ENCODE peak calls at places on chromosomes 11 and 22, in four cellular contexts. T is fibroblast of lung, R is MM.1S, L is HCT116. O is an unnamed sample.
A peak's percentile ranks its signal among the peaks of the same experiment; 100 is the strongest.

GRCh38 chr11:116686891-116687290 is 85.9 kb downstream of the BUD13 start:
- DNase-seq in T (no peak), R (no peak), L (no peak), O (peak; percentile 21)

GRCh38 chr11:58471892-58472291 is 29.9 kb upstream of the OR5B12 start:
- DNase-seq in T (no peak), R (no peak), L (no peak), O (no peak)

GRCh38 chr11:20156280-20156875 is 3.9 kb downstream of the DBX1 start:
- DNase-seq in T (no peak), R (no peak), L (no peak), O (no peak)

GRCh38 chr11:78535920-78536319 is 38.7 kb downstream of the NARS2 start:
- DNase-seq in T (peak; percentile 62), R (no peak), L (no peak), O (no peak)

GRCh38 chr11:45857834-45858492 is 10.7 kb downstream of the CRY2 start:
- DNase-seq in T (peak; percentile 82), R (no peak), L (no peak), O (peak; percentile 76)

GRCh38 chr22:33565580-33565995 is 354.7 kb downstream of the LARGE1 start:
- DNase-seq in T (no peak), R (no peak), L (no peak), O (peak; percentile 60)

GRCh38 chr11:70141490-70142014 is 61.5 kb upstream of the FADD start:
- DNase-seq in T (no peak), R (no peak), L (no peak), O (no peak)

GRCh38 chr11:3996651-3997050 is 97.9 kb upstream of the RRM1 start:
- DNase-seq in T (no peak), R (no peak), L (no peak), O (no peak)

DNA sequence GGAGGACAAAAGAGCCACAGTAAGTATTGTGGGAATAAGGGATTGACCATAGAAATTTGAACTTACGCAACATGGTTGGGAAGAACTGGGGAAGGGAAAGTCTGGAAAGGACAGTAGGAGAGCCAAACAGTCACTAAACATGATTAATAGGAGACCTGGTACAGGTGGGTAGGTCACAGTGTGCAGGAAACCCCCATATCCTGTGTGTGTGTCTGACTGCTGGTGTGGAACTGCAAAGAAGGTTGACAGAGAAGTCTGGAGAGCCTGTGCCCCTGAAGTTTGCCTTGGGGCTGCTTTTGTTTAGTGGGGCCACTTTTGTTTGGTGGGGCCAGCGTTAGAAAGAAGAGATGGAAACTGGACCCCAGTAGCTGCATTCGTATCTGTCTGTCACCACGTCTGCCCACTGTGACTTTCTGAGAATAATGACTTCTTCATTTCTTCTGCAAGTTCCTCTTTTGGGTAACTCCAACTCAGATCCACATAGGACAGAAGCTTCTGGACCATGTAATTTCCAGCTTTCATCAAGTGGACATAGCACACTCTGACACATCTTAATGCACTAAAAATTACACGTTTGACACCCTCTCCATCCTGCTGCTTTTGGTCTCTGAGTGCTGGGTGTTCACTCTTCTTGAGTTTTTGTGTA is 126.8 kb upstream of the RAG2 start:
- DNase-seq in T (no peak), R (no peak), L (no peak), O (no peak)
- H3K4me1 ChIP-seq in T (no peaks in the 10 kb centered on the region), R (no peaks in the 10 kb centered on the region), L (no peaks in the 10 kb centered on the region), O (no peaks in the 10 kb centered on the region)

DNA sequence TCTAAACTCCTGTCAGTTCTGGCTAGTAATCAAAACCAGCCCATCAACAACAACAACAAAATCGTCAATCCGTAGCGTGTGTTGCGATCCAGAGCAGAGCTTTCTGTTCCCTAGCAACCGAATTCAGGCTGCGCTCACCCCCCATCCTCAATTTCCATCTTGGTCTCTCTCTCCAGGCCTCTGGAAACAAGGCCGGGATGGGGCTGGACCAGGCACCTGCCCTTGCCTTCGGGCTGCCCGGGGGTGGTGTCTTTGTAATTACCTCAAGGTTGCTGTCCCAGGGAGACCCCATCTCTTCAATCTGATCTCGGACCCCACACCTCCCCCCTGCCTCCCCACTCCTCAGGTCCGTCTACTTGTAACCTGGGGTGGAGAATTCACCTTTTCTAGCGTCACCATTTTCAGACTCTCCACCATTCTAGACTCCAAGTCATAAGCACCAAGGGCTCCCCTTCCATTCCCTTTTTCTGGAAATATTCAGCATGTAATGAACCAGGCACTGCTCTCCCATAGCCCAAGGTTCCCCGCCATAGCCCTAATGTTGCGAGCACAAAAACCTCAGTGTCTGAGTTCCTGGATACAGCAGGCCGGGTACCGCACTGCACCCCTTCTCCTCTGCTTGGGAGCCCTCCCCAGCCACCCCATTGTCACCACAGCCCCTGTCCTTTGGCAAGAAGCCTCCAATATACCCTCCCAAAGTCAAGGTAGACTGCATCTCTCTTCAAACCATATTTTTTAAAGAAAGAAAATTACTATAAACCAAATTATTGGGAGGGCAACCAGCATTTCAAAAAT is 1341.3 kb downstream of the BRD1 start:
- DNase-seq in T (no peak), R (no peak), L (no peak), O (no peak)
- H3K27me3 ChIP-seq in T (peaks cover 6% of the 10 kb centered on the region), R (no peaks in the 10 kb centered on the region), L (no peaks in the 10 kb centered on the region), O (peaks cover 15% of the 10 kb centered on the region)

DNA sequence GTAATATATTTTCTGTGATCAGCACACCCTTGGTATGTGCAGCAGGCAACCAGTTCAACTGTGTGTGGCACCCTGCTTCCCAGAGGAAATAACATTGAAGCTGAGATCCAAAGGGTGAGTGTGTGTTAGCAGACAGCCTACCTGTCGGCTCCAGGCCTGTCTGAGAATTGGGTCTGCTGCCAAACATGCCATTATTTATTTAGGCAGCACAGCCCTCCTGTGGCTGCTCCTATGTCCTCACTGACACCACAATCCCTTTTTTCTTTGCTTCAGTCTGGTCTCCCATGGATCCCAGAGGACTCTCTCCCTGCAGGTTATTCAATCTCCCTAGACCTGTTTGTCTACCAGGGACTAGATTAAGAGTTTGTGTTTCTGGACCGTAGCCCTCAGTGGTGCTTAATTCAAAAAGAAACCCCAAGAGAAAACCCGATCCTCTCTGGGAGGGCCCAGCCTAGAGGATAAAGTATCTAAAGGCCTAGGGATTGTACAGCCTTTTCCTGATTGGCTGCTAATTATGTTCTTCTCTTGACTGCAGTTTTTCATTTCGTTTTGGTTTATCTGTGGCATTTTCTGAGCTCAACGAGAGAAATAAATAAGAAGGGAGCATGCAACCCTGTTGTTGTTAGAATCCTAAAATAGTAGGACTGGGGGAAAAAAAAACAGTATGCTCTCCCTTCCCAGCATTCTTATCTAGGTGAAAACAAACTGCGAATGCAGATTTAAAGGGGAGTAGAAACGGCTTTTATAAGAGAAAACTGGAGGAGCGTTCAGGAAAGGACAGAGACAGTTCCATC is 24.1 kb downstream of the KCNE3 start:
- DNase-seq in T (no peak), R (no peak), L (peak; percentile 19), O (no peak)
- TF ChIP-seq CTCF in T (no peak), R (no peak), L (peak; percentile 53), O (peak; percentile 15)

GRCh38 chr11:7606496-7606895 is 66.8 kb downstream of the CYB5R2 start:
- DNase-seq in T (no peak), R (no peak), L (no peak), O (no peak)

GRCh38 chr11:7604331-7604973 is 68.8 kb downstream of the CYB5R2 start:
- DNase-seq in T (no peak), R (no peak), L (no peak), O (no peak)

GRCh38 chr11:7609015-7609414 is 64.3 kb downstream of the CYB5R2 start:
- DNase-seq in T (no peak), R (no peak), L (no peak), O (no peak)

GRCh38 chr11:7603031-7603781 is 70.1 kb downstream of the CYB5R2 start:
- DNase-seq in T (no peak), R (no peak), L (no peak), O (no peak)

GRCh38 chr11:7605544-7605943 is 67.8 kb downstream of the CYB5R2 start:
- DNase-seq in T (no peak), R (no peak), L (peak; percentile 47), O (no peak)
- H3K4me1 ChIP-seq in T (no peaks in the 10 kb centered on the region), R (no peaks in the 10 kb centered on the region), L (peaks cover 37% of the 10 kb centered on the region), O (no peaks in the 10 kb centered on the region)

DNA sequence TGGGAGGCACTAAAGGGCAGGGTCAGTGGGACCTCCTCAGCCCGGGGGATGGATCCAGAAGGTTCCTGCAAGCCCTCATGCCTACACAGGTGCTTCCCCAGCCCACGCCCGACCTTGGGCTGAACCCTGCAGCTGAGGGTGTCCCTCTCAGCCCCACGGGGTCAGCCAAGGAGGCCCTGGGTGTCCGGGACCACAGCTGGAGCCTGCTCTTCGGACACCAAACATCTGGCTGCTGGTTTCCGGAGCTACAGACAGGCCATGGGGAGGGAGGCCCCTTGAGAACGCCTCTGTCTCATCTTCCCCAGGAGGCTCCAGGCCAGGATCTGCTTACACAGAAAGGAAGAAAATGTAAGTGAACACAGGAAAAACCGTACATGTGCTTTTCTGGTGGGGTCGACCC is 355.7 kb downstream of the MN1 start:
- DNase-seq in T (no peak), R (no peak), L (no peak), O (no peak)
- H3K27me3 ChIP-seq in T (peaks cover 10% of the 10 kb centered on the region), R (peaks cover 73% of the 10 kb centered on the region), L (peaks cover under 1% of the 10 kb centered on the region), O (no peaks in the 10 kb centered on the region)

DNA sequence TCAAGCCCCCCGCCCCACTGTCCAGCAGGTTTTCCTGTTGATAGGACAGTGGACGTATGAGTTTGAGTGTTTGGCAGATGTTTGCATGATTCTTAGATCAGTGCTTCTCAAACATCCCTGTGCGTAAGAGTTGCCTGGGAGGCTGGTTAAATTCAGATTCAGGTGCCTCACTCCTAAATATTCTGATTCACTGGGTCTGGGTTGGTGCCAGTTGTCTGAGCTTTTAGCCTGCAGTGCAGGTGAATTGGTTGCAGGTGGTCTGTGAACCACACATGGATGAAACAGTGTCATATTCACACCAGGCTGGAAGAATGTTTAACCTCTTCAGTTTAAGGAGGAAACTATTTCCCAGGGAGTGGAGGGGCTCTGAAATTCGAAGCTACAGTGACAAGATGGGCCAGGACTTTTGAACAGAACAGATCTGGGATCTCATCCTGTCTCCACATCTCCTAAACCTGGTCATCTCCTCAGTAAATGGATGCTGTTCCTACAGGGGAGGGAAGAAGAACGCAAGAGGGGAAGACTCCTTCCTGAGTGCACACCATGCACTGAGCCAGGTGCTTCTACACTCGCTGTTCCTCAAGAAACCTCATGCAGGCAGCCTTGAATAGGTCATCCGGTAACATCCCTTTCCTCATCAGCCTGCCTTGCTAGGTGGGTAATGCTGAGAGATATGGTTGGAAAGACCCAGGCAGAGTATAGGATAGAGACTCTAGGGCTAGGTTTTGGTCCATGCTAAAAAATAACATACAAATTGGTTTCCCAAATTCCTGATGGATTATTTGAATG is 47.8 kb downstream of the TEAD1 start:
- DNase-seq in T (no peak), R (no peak), L (no peak), O (no peak)
- TF ChIP-seq CTCF in T (no peak), R (no peak), L (no peak), O (no peak)

GRCh38 chr11:858053-858992 is 15.7 kb downstream of the TSPAN4 start:
- DNase-seq in T (no peak), R (no peak), L (no peak), O (no peak)

GRCh38 chr11:861105-861479 is 18.4 kb downstream of the TSPAN4 start:
- DNase-seq in T (no peak), R (no peak), L (no peak), O (no peak)

GRCh38 chr11:858993-859339 is 16.3 kb downstream of the TSPAN4 start:
- DNase-seq in T (no peak), R (no peak), L (no peak), O (no peak)

GRCh38 chr11:860238-861104 is 17.8 kb downstream of the TSPAN4 start:
- DNase-seq in T (no peak), R (no peak), L (no peak), O (no peak)

GRCh38 chr11:859394-860131 is 16.9 kb downstream of the TSPAN4 start:
- DNase-seq in T (peak; percentile 94), R (no peak), L (no peak), O (peak; percentile 83)
- H3K4me1 ChIP-seq in T (peaks cover 18% of the 10 kb centered on the region), R (no peaks in the 10 kb centered on the region), L (peaks cover 23% of the 10 kb centered on the region), O (no peaks in the 10 kb centered on the region)